ENCODE peak calls at places on chromosome 17, in seven cellular contexts. V is stomach, B is psoas muscle, Y is lung, R is left ventricle myocardium inferior, M is HAP-1, D is colonic mucosa. K is an unnamed sample.

GRCh38 chr17:12664894-12665262 is 812 bp upstream of the MYOCD start:
- DNase-seq in V (no peak), B (no peak), Y (no peak), R (no peak), M (no peak), D (no peak), K (no peak)

GRCh38 chr17:53032861-53033271 is 789.9 kb upstream of the KIF2B start:
- DNase-seq in V (no peak), B (no peak), Y (no peak), R (no peak), M (peak; percentile 59), D (peak; percentile 37), K (peak; percentile 71)

GRCh38 chr17:57343717-57344116 is 87.4 kb downstream of the MSI2 start:
- DNase-seq in V (no peak), B (no peak), Y (no peak), R (no peak), M (no peak), D (no peak), K (peak; percentile 57)

GRCh38 chr17:32314636-32315035 is 27.3 kb downstream of the C17orf75 start:
- DNase-seq in V (no peak), B (no peak), Y (no peak), R (no peak), M (no peak), D (no peak), K (no peak)

GRCh38 chr17:29019475-29020181 is 13.8 kb upstream of the SEZ6 start:
- DNase-seq in V (peak; percentile 31), B (no peak), Y (no peak), R (no peak), M (no peak), D (no peak), K (peak; percentile 6)

GRCh38 chr17:68972119-68972704 is 17.0 kb upstream of the ABCA8 start:
- DNase-seq in V (no peak), B (no peak), Y (no peak), R (no peak), M (peak; percentile 16), D (no peak), K (no peak)

GRCh38 chr17:38322156-38322779 is 21.5 kb downstream of the GPR179 start:
- DNase-seq in V (peak; percentile 69), B (peak; percentile 64), Y (peak; percentile 75), R (peak; percentile 54), M (peak; percentile 83), D (peak; percentile 60), K (peak; percentile 49)

GRCh38 chr17:82956146-82956725 is 116.4 kb upstream of the ZNF750 start:
- DNase-seq in V (peak; percentile 23), B (peak; percentile 9), Y (no peak), R (peak; percentile 7), M (no peak), D (no peak), K (no peak)

GRCh38 chr17:83200746-83201145 is 121.3 kb downstream of the METRNL start:
- DNase-seq in V (no peak), B (peak; percentile 23), Y (no peak), R (peak; percentile 14), M (no peak), D (no peak), K (no peak)

GRCh38 chr17:21418446-21419298 is 42.5 kb downstream of the KCNJ12 start:
- DNase-seq in V (no peak), B (no peak), Y (no peak), R (no peak), M (no peak), D (no peak), K (no peak)

DNA sequence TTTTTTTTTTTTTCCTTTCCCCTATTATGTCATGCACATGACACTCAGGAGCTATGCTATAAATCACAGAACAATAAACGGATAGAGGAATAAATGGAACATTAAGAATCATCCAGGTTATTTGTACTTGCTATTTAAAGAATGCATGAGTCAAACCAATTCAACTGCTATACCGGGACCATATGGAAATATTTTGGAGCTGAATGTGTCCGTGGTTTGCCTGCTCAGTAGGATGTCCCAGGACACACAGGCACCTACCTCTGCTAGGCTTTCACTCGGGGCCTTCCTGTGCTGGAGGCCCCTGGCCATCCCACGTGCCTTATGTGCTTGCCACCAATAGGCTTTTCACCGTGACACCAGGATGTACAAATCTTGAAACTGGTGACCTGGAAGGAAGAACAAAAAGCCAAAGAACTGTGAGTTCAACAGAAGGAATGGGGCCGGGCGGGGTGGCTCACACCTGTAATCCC is 15.3 kb upstream of the SEC14L1 start:
- DNase-seq in V (no peak), B (no peak), Y (no peak), R (no peak), M (no peak), D (no peak), K (no peak)
- H3K4me1 ChIP-seq in V (peaks cover 71% of the 10 kb centered on the region), B (peaks cover 67% of the 10 kb centered on the region), Y (peaks cover 3% of the 10 kb centered on the region), R (peaks cover 98% of the 10 kb centered on the region), M (peaks cover 4% of the 10 kb centered on the region), D (no peaks in the 10 kb centered on the region), K (peaks cover 35% of the 10 kb centered on the region)

GRCh38 chr17:40068917-40069750 is 6.4 kb downstream of the THRA start:
- DNase-seq in V (peak; percentile 93), B (peak; percentile 93), Y (peak; percentile 74), R (peak; percentile 94), M (peak; percentile 72), D (peak; percentile 90), K (peak; percentile 95)

GRCh38 chr17:40065771-40066510 is 3.2 kb downstream of the THRA start:
- DNase-seq in V (no peak), B (no peak), Y (no peak), R (no peak), M (no peak), D (no peak), K (peak; percentile 54)

GRCh38 chr17:40068584-40068916 is 5.8 kb downstream of the THRA start:
- DNase-seq in V (no peak), B (no peak), Y (no peak), R (no peak), M (no peak), D (no peak), K (no peak)

GRCh38 chr17:40068129-40068581 is 5.4 kb downstream of the THRA start:
- DNase-seq in V (no peak), B (no peak), Y (no peak), R (no peak), M (no peak), D (no peak), K (peak; percentile 31)

GRCh38 chr17:40067710-40068109 is 4.9 kb downstream of the THRA start:
- DNase-seq in V (no peak), B (no peak), Y (no peak), R (no peak), M (no peak), D (no peak), K (no peak)
- H3K4me1 ChIP-seq in V (peaks cover 95% of the 10 kb centered on the region), B (peaks cover 74% of the 10 kb centered on the region), Y (peaks cover 40% of the 10 kb centered on the region), R (peaks cover 98% of the 10 kb centered on the region), M (peaks cover 25% of the 10 kb centered on the region), D (peaks cover 55% of the 10 kb centered on the region), K (peaks cover 76% of the 10 kb centered on the region)

DNA sequence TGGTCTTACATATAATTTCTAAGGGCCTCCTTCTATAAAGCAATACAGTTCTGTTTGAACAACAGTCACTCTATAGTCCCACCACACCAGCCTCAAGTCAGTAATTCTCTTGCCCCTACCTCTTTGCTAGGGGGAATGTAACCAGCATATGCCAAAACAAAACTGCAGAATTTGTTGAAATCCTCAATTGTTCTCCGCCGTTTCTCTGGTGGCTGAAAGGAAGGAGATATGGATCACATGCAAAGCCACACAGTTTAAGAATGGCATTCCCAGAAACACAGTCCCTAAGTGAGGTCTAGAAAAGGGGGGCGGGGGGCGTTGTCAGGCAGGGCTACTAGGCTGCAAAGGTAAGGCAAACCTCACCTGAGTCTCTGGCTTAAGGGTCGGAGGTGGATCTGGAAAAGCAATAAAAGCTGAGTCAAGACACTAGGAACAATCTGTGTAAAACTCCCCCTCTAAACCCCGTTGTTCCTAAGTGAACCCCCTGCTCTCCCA is 1.9 kb downstream of the PHF23 start:
- DNase-seq in V (no peak), B (no peak), Y (no peak), R (no peak), M (no peak), D (no peak), K (no peak)
- H3K4me1 ChIP-seq in V (peaks cover 66% of the 10 kb centered on the region), B (peaks cover 41% of the 10 kb centered on the region), Y (peaks cover 18% of the 10 kb centered on the region), R (peaks cover 83% of the 10 kb centered on the region), M (peaks cover 24% of the 10 kb centered on the region), D (peaks cover 28% of the 10 kb centered on the region), K (peaks cover 47% of the 10 kb centered on the region)

GRCh38 chr17:43015579-43015978 is 6.6 kb downstream of the VAT1 start:
- DNase-seq in V (no peak), B (peak; percentile 73), Y (no peak), R (peak; percentile 72), M (no peak), D (no peak), K (peak; percentile 33)
- H3K4me1 ChIP-seq in V (peaks cover 50% of the 10 kb centered on the region), B (peaks cover 7% of the 10 kb centered on the region), Y (no peaks in the 10 kb centered on the region), R (peaks cover 91% of the 10 kb centered on the region), M (no peaks in the 10 kb centered on the region), D (no peaks in the 10 kb centered on the region), K (peaks cover 50% of the 10 kb centered on the region)

GRCh38 chr17:17171991-17172939 is 33.9 kb downstream of the PLD6 start:
- DNase-seq in V (no peak), B (peak; percentile 48), Y (no peak), R (peak; percentile 66), M (peak; percentile 78), D (no peak), K (no peak)

GRCh38 chr17:17171186-17171585 is 34.9 kb downstream of the PLD6 start:
- DNase-seq in V (no peak), B (no peak), Y (no peak), R (no peak), M (no peak), D (no peak), K (no peak)

GRCh38 chr17:17169396-17169795 is 36.7 kb downstream of the PLD6 start:
- DNase-seq in V (no peak), B (no peak), Y (no peak), R (no peak), M (no peak), D (no peak), K (no peak)

GRCh38 chr17:17168401-17168800 is 37.7 kb downstream of the PLD6 start:
- DNase-seq in V (no peak), B (no peak), Y (no peak), R (no peak), M (no peak), D (no peak), K (no peak)

DNA sequence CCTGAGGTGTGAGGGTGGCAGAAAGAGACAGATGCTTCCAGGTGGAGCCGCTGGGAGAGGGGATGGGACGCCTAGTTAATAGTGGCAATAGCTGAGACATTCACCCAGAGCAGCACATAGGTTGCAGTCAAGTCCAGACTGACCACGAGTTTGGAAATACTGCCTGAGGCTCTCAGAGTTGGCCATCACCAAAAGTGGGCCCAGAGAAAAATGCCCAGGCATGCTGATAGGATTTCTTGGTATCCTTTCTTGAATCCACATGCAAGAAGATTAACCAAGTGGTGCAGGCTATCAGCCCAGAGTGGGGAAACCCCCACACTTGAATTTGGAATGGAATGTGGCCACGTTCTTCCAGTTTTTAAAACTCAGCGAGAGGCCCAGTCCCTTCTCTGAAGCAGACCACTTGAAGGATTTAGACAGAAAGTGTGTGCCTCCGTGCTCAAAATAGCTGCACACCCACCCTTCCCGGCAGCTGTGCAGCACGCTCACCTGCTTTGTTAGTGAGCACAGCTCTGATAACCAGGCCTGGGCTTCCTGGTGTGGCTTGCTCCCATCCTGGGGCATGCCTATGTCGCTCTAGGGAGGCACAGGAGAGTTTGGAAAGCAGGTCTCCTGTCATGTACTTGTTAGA is 35.7 kb downstream of the PLD6 start:
- DNase-seq in V (no peak), B (no peak), Y (peak; percentile 53), R (no peak), M (no peak), D (no peak), K (peak; percentile 74)
- H3K4me1 ChIP-seq in V (no peaks in the 10 kb centered on the region), B (peaks cover 4% of the 10 kb centered on the region), Y (no peaks in the 10 kb centered on the region), R (peaks cover 34% of the 10 kb centered on the region), M (peaks cover 4% of the 10 kb centered on the region), D (no peaks in the 10 kb centered on the region), K (peaks cover 22% of the 10 kb centered on the region)

GRCh38 chr17:45229681-45230409 is 8.2 kb downstream of the FMNL1 start:
- DNase-seq in V (no peak), B (peak; percentile 45), Y (no peak), R (peak; percentile 54), M (no peak), D (no peak), K (no peak)
- H3K4me1 ChIP-seq in V (peaks cover 54% of the 10 kb centered on the region), B (peaks cover 15% of the 10 kb centered on the region), Y (no peaks in the 10 kb centered on the region), R (peaks cover 71% of the 10 kb centered on the region), M (no peaks in the 10 kb centered on the region), D (peaks cover 13% of the 10 kb centered on the region), K (no peaks in the 10 kb centered on the region)